ENCODE peak calls at places on chromosomes 16 and 17, in seven cellular contexts. N is pancreas; B is activated naive CD4-positive, alpha-beta T cell treated with anti-CD3 and anti-CD28 coated beads, Interleukin-2, amount 50 U/mL, for 72 hours; X is Right ventricle myocardium inferior; K is esophagus mucosa; U is heart left ventricle; V is sciatic nerve. M is an unnamed sample.

GRCh38 chr17:67754001-67754400 is 36.3 kb downstream of the NOL11 start:
- ATAC-seq in N (no peak), U (no peak), X (no peak), V (no peak), K (no peak), B (no peak), M (no peak)

GRCh38 chr16:64974381-64974780 is 147.5 kb downstream of the CDH11 start:
- ATAC-seq in N (no peak), V (no peak), U (no peak), K (no peak), B (no peak), X (no peak), M (no peak)

GRCh38 chr16:11188801-11189740 is 66.9 kb downstream of the SOCS1 start:
- ATAC-seq in N (no peak), X (no peak), V (no peak), K (peak; percentile 62), B (no peak), U (no peak), M (no peak)

GRCh38 chr17:9132291-9132690 is 111.0 kb downstream of the NTN1 start:
- ATAC-seq in U (no peak), K (no peak), N (no peak), B (no peak), X (no peak), V (no peak), M (no peak)

GRCh38 chr16:54657058-54657708 is 273.5 kb upstream of the IRX5 start:
- ATAC-seq in U (peak; percentile 79), V (peak; percentile 85), B (no peak), N (peak; percentile 94), X (peak; percentile 74), K (peak; percentile 98), M (no peak)

GRCh38 chr16:57601801-57602478 is 26.5 kb upstream of the ADGRG1 start:
- ATAC-seq in K (no peak), U (no peak), B (peak; percentile 97), X (no peak), N (peak; percentile 18), V (no peak), M (peak; percentile 95)

GRCh38 chr17:35808240-35808961 is 883 bp upstream of the TAF15 start:
- ATAC-seq in V (no peak), U (no peak), N (no peak), B (no peak), X (no peak), K (no peak), M (no peak)

GRCh38 chr16:768428-768827 is 7.9 kb downstream of the MSLN start:
- ATAC-seq in V (no peak), K (peak; percentile 59), B (peak; percentile 11), N (no peak), U (no peak), X (no peak), M (no peak)

GRCh38 chr16:30805370-30806169 is 18.6 kb upstream of the ZNF629 start:
- ATAC-seq in V (peak; percentile 98), X (peak; percentile 98), K (peak; percentile 82), U (peak; percentile 98), N (peak; percentile 99), B (peak; percentile 79), M (peak; percentile 84)

GRCh38 chr16:85381738-85382592 is 231.2 kb upstream of the GSE1 start:
- ATAC-seq in K (no peak), V (no peak), X (no peak), N (peak; percentile 6), B (no peak), U (no peak), M (no peak)

GRCh38 chr16:68273896-68274295 is 9.6 kb downstream of the SLC7A6 start:
- ATAC-seq in K (peak; percentile 72), V (no peak), U (no peak), N (no peak), X (no peak), B (peak; percentile 19), M (peak; percentile 30)

GRCh38 chr16:48321307-48322036 is 63.7 kb downstream of the SIAH1 start:
- ATAC-seq in X (no peak), U (no peak), V (no peak), K (peak; percentile 65), B (peak; percentile 43), N (no peak), M (peak; percentile 75)

GRCh38 chr16:4160663-4161436 is 44.6 kb upstream of the ADCY9 start:
- ATAC-seq in B (peak; percentile 41), N (no peak), V (no peak), X (no peak), U (no peak), K (no peak), M (no peak)

GRCh38 chr17:29835438-29836351 is 94.3 kb downstream of the SSH2 start:
- ATAC-seq in U (no peak), V (no peak), X (no peak), K (peak; percentile 65), B (no peak), N (peak; percentile 42), M (no peak)

GRCh38 chr16:8767176-8767575 is 30.3 kb downstream of the TMEM186 start:
- ATAC-seq in K (no peak), N (no peak), B (no peak), X (no peak), U (peak; percentile 44), V (no peak), M (no peak)

GRCh38 chr17:6241381-6241780 is 171.2 kb downstream of the WSCD1 start:
- ATAC-seq in N (no peak), X (no peak), U (no peak), K (no peak), V (no peak), B (no peak), M (no peak)

GRCh38 chr17:57092171-57092570 is 7.1 kb downstream of the AKAP1 start:
- ATAC-seq in K (no peak), U (no peak), X (no peak), N (peak; percentile 24), V (peak; percentile 84), B (no peak), M (no peak)

GRCh38 chr17:78558181-78558850 is 18.9 kb downstream of the DNAH17 start:
- ATAC-seq in B (peak; percentile 24), V (no peak), N (no peak), X (no peak), K (no peak), U (no peak), M (no peak)

GRCh38 chr17:63682441-63682840 is 17.5 kb downstream of the LIMD2 start:
- ATAC-seq in B (no peak), N (no peak), X (no peak), U (no peak), V (no peak), K (no peak), M (no peak)

GRCh38 chr16:27389272-27389961 is 12.6 kb upstream of the IL21R start:
- ATAC-seq in V (peak; percentile 58), N (no peak), X (no peak), B (peak; percentile 39), K (no peak), U (no peak), M (no peak)